ENCODE peak calls at places on chromosomes 3 and 15, in four cellular contexts. One of them, this sample, is unnamed.

GRCh38 chr15:101052681-101053121 is 133.5 kb downstream of the LRRK1 start:
- DNase-seq in cardiac fibroblast: no peak
- DNase-seq in GM10248: no peak
- DNase-seq in tibial artery: peak; percentile 59
- DNase-seq in this sample: no peak

GRCh38 chr3:106842151-106842550 is 535.1 kb upstream of the CCDC54 start:
- DNase-seq in cardiac fibroblast: no peak
- DNase-seq in GM10248: no peak
- DNase-seq in tibial artery: no peak
- DNase-seq in this sample: no peak

GRCh38 chr3:196050597-196050996 is 31.3 kb downstream of the TFRC start:
- DNase-seq in GM10248: no peak
- DNase-seq in cardiac fibroblast: no peak
- DNase-seq in tibial artery: no peak
- DNase-seq in this sample: no peak

GRCh38 chr3:13574798-13575451 is 26.0 kb downstream of the FBLN2 start:
- DNase-seq in cardiac fibroblast: peak; percentile 26
- DNase-seq in tibial artery: peak; percentile 60
- DNase-seq in GM10248: no peak
- DNase-seq in this sample: no peak

GRCh38 chr3:104044002-104044401 is 1322.7 kb upstream of the ALCAM start:
- DNase-seq in tibial artery: no peak
- DNase-seq in GM10248: no peak
- DNase-seq in cardiac fibroblast: no peak
- DNase-seq in this sample: no peak

GRCh38 chr3:136753112-136753939 is 1.1 kb upstream of the STAG1 start:
- DNase-seq in cardiac fibroblast: no peak
- DNase-seq in tibial artery: no peak
- DNase-seq in GM10248: no peak
- DNase-seq in this sample: peak; percentile 40

GRCh38 chr3:140008693-140008980 is 73.7 kb downstream of the CLSTN2 start:
- DNase-seq in tibial artery: no peak
- DNase-seq in cardiac fibroblast: no peak
- DNase-seq in GM10248: no peak
- DNase-seq in this sample: no peak

GRCh38 chr15:68683551-68683950 is 104.8 kb downstream of the CORO2B start:
- DNase-seq in GM10248: no peak
- DNase-seq in tibial artery: peak; percentile 13
- DNase-seq in cardiac fibroblast: no peak
- DNase-seq in this sample: no peak

GRCh38 chr3:15476378-15476777 is 45.1 kb downstream of the COLQ start:
- DNase-seq in tibial artery: no peak
- DNase-seq in GM10248: no peak
- DNase-seq in cardiac fibroblast: peak; percentile 19
- DNase-seq in this sample: no peak

GRCh38 chr3:13623101-13623654 is 74.3 kb downstream of the FBLN2 start:
- DNase-seq in tibial artery: no peak
- DNase-seq in cardiac fibroblast: peak; percentile 26
- DNase-seq in GM10248: no peak
- DNase-seq in this sample: no peak

GRCh38 chr3:196179380-196180308 is 31.6 kb downstream of the ZDHHC19 start:
- DNase-seq in cardiac fibroblast: peak; percentile 49
- DNase-seq in GM10248: peak; percentile 84
- DNase-seq in tibial artery: no peak
- DNase-seq in this sample: peak; percentile 75

GRCh38 chr3:30657914-30658313 is 51.5 kb downstream of the TGFBR2 start:
- DNase-seq in GM10248: no peak
- DNase-seq in cardiac fibroblast: no peak
- DNase-seq in tibial artery: no peak
- DNase-seq in this sample: no peak

GRCh38 chr3:71580636-71581215 is 2.8 kb downstream of the FOXP1 start:
- DNase-seq in cardiac fibroblast: no peak
- DNase-seq in GM10248: no peak
- DNase-seq in tibial artery: no peak
- DNase-seq in this sample: peak; percentile 46

GRCh38 chr15:63913786-63914185 is 80.0 kb upstream of the HERC1 start:
- DNase-seq in cardiac fibroblast: no peak
- DNase-seq in tibial artery: peak; percentile 47
- DNase-seq in GM10248: no peak
- DNase-seq in this sample: no peak

DNA sequence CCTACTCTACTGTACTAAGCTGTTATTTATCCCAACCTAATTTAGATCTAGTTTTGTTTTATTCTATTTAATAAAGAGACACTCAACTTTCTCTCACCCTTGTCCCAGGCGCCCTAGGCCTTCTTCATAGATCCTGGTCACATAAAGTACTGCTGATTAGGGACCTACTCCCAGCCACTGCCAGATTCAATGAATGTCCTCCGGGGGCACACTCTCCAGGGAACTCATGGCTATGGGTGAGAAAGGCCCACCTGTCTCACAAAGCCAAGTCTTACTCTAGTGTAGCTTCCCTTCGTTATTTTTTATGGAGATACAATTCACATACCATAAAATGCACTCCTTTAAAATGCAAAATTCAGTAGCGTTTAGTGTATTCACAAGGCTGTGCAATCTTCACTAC is 87.9 kb downstream of the ADCY5 start:
- DNase-seq in GM10248: no peak
- DNase-seq in tibial artery: no peak
- DNase-seq in cardiac fibroblast: no peak
- DNase-seq in this sample: no peak
- TF ChIP-seq CTCF in GM10248: no peak
- TF ChIP-seq CTCF in tibial artery: no peak
- TF ChIP-seq CTCF in cardiac fibroblast: no peak
- TF ChIP-seq CTCF in this sample: no peak

GRCh38 chr15:98853161-98853560 is 154.4 kb downstream of the PGPEP1L start:
- DNase-seq in cardiac fibroblast: peak; percentile 96
- DNase-seq in GM10248: peak; percentile 52
- DNase-seq in tibial artery: peak; percentile 96
- DNase-seq in this sample: peak; percentile 83
- TF ChIP-seq CTCF in cardiac fibroblast: no peak
- TF ChIP-seq CTCF in GM10248: no peak
- TF ChIP-seq CTCF in tibial artery: no peak
- TF ChIP-seq CTCF in this sample: no peak

DNA sequence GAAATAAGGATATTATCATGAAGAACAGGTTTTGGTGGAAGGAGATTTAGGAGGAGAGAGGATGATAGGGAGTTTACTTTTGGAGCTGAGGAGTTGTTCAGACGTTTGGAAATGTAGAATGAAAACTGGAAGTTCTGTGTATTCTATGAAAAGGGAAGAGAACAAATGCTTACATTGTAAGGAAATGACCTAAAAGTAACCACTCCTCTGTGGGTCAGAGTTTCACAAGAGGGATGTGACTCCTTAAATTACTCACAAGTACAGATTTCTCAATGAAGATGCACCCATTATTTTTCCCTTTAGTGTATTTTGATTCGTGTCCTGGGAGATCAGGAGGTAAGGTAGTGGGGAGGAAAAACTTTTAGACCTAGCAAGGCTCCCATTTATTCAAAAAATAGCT is 4.0 kb downstream of the RNF13 start:
- DNase-seq in tibial artery: no peak
- DNase-seq in cardiac fibroblast: peak; percentile 71
- DNase-seq in GM10248: peak; percentile 13
- DNase-seq in this sample: no peak
- TF ChIP-seq CTCF in tibial artery: no peak
- TF ChIP-seq CTCF in cardiac fibroblast: no peak
- TF ChIP-seq CTCF in GM10248: no peak
- TF ChIP-seq CTCF in this sample: no peak

GRCh38 chr3:176651622-176652021 is 545.7 kb downstream of the TBL1XR1 start:
- DNase-seq in GM10248: no peak
- DNase-seq in cardiac fibroblast: no peak
- DNase-seq in tibial artery: no peak
- DNase-seq in this sample: no peak
- TF ChIP-seq CTCF in GM10248: no peak
- TF ChIP-seq CTCF in cardiac fibroblast: no peak
- TF ChIP-seq CTCF in tibial artery: no peak
- TF ChIP-seq CTCF in this sample: no peak

DNA sequence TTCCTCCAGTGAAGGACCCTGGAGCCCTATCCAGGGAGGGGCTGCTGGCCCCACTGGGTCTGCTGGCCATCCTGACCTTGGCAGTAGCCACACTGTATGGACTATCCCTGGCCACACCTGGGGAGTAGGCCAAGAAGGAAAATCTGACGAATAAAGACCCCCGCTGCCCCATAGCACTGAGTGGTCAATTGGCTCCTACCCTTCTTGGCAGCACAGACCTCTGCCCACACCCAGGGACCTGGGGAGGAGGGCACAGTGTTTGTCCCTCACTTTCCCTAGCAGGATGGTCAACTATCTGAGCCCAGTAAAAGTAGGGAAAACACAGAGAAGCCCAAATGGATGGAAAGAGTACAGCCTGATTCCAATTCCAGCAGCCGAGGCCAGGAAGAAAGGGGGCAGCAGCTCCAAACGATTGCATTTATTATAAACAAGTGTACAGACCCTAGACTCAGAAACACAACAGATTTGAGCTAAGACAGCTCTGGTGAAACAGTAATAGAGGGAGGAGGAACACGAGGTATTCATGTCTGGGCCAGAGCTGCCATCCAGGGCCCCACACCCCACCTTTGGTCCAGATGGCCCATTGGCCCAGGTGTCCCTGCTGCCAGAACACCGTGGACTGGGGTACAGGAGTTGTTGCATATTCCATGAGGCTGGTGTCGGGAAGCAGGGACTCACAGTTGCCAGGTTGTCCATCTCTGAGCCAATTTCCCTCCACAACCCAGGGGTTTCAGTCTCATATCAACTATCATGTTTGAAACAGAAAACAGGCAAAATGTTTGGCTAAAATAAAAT is 21.1 kb downstream of the ATRIP start:
- DNase-seq in GM10248: no peak
- DNase-seq in cardiac fibroblast: no peak
- DNase-seq in tibial artery: no peak
- DNase-seq in this sample: no peak
- TF ChIP-seq CTCF in GM10248: no peak
- TF ChIP-seq CTCF in cardiac fibroblast: no peak
- TF ChIP-seq CTCF in tibial artery: no peak
- TF ChIP-seq CTCF in this sample: no peak

GRCh38 chr15:31498329-31498728 is 171.7 kb downstream of the KLF13 start:
- DNase-seq in cardiac fibroblast: no peak
- DNase-seq in tibial artery: no peak
- DNase-seq in GM10248: no peak
- DNase-seq in this sample: no peak
- TF ChIP-seq CTCF in cardiac fibroblast: peak; percentile 14
- TF ChIP-seq CTCF in tibial artery: no peak
- TF ChIP-seq CTCF in GM10248: no peak
- TF ChIP-seq CTCF in this sample: no peak

GRCh38 chr3:12568747-12569146 is 11.9 kb downstream of the MKRN2 start:
- DNase-seq in tibial artery: no peak
- DNase-seq in GM10248: no peak
- DNase-seq in cardiac fibroblast: no peak
- DNase-seq in this sample: no peak
- TF ChIP-seq CTCF in tibial artery: no peak
- TF ChIP-seq CTCF in GM10248: no peak
- TF ChIP-seq CTCF in cardiac fibroblast: no peak
- TF ChIP-seq CTCF in this sample: no peak

GRCh38 chr3:24493951-24494615 is 567 bp downstream of the THRB start:
- DNase-seq in GM10248: no peak
- DNase-seq in tibial artery: peak; percentile 91
- DNase-seq in cardiac fibroblast: peak; percentile 56
- DNase-seq in this sample: no peak
- TF ChIP-seq CTCF in GM10248: no peak
- TF ChIP-seq CTCF in tibial artery: peak; percentile 16
- TF ChIP-seq CTCF in cardiac fibroblast: no peak
- TF ChIP-seq CTCF in this sample: no peak

DNA sequence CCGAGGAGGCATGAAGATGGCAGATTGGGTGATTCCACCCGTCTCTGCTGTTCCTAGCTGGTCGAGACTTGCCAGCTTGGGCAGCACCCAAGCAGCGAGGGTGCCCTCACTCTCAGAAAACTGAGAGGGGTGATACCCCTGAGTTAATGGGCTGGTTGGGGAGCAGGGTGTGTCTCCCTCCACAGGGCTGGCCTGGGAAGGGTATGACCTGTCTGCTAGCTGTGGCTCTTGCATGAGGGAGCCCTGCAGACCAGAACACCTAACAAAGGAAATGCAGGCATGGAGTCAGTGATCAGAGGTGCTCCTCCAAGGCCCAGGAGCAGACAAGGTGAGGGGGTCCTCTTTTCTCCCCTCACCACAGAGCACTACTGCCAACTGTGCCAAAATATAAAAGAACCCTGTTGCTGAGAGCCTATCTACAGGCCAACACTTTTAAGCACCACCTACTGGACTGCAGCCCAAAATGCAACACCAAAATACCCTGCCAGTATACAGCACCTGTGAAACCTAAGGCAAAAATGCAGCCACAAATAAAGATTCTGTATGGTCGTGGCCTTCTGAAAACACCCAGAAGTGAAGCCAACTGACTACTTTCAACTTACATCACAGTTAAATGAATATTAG is 35.8 kb upstream of the PPM1L start:
- DNase-seq in cardiac fibroblast: no peak
- DNase-seq in GM10248: peak; percentile 15
- DNase-seq in tibial artery: no peak
- DNase-seq in this sample: peak; percentile 4
- TF ChIP-seq CTCF in cardiac fibroblast: no peak
- TF ChIP-seq CTCF in GM10248: no peak
- TF ChIP-seq CTCF in tibial artery: no peak
- TF ChIP-seq CTCF in this sample: peak; percentile 51

GRCh38 chr15:97902140-97902780 is 58.2 kb upstream of the ARRDC4 start:
- DNase-seq in cardiac fibroblast: peak; percentile 6
- DNase-seq in GM10248: no peak
- DNase-seq in tibial artery: no peak
- DNase-seq in this sample: no peak

GRCh38 chr15:97900006-97900405 is 60.5 kb upstream of the ARRDC4 start:
- DNase-seq in tibial artery: no peak
- DNase-seq in cardiac fibroblast: no peak
- DNase-seq in GM10248: no peak
- DNase-seq in this sample: no peak

GRCh38 chr15:97903560-97904195 is 56.8 kb upstream of the ARRDC4 start:
- DNase-seq in tibial artery: no peak
- DNase-seq in GM10248: no peak
- DNase-seq in cardiac fibroblast: no peak
- DNase-seq in this sample: no peak

GRCh38 chr15:97909291-97909891 is 51.1 kb upstream of the ARRDC4 start:
- DNase-seq in cardiac fibroblast: peak; percentile 73
- DNase-seq in tibial artery: peak; percentile 77
- DNase-seq in GM10248: peak; percentile 52
- DNase-seq in this sample: peak; percentile 51

DNA sequence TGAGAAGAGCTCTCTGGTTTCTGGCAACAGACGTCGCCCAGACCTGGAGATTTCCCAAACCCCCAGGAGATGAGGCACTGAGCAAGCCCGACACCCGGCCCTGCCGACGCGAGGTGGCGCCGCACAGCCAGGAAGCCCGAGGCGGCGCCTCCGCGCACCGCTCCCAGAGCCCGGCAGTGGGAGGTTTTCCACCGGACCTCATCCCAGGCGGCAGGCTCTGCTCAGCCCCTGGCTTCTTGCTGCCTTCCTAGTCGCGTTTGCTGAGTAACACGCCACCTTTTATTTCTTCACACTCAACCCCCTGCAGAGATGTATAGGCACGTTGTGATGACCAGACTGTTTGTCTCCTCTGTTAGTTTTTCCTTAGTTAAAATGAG is 56.3 kb upstream of the ARRDC4 start:
- DNase-seq in tibial artery: peak; percentile 76
- DNase-seq in GM10248: peak; percentile 18
- DNase-seq in cardiac fibroblast: peak; percentile 69
- DNase-seq in this sample: peak; percentile 2
- TF ChIP-seq CTCF in tibial artery: peak; percentile 47
- TF ChIP-seq CTCF in GM10248: peak; percentile 34
- TF ChIP-seq CTCF in cardiac fibroblast: peak; percentile 44
- TF ChIP-seq CTCF in this sample: peak; percentile 53